ENCODE peak calls at places on chromosomes 5 and 9, in nine cellular contexts. Y, O, W, Q, X, P, C, J and E are unnamed samples.
A peak's percentile ranks its signal among the peaks of the same experiment; 100 is the strongest.

GRCh38 chr9:136657975-136658848 is 4.5 kb upstream of the EGFL7 start:
- DNase-seq in X (no peak), Y (no peak), Q (no peak), O (no peak), J (peak; percentile 22), P (no peak), W (no peak), C (no peak), E (no peak)

GRCh38 chr9:109967651-109968331 is 187.8 kb downstream of the PALM2AKAP2 start:
- DNase-seq in Y (no peak), X (no peak), C (no peak), J (no peak), O (no peak), W (no peak), P (no peak), Q (no peak), E (no peak)

GRCh38 chr9:121876212-121876611 is 216.9 kb downstream of the TTLL11 start:
- DNase-seq in Q (no peak), W (no peak), X (no peak), P (no peak), Y (no peak), J (no peak), C (no peak), O (no peak), E (no peak)

GRCh38 chr5:139961435-139962157 is 81.5 kb downstream of the NRG2 start:
- DNase-seq in P (peak; percentile 58), C (no peak), J (no peak), W (no peak), Y (no peak), X (no peak), Q (no peak), O (no peak), E (no peak)

GRCh38 chr5:39624268-39624886 is 199.6 kb upstream of the DAB2 start:
- DNase-seq in O (no peak), P (no peak), Q (no peak), J (no peak), X (no peak), Y (peak; percentile 89), W (no peak), C (peak; percentile 58), E (peak; percentile 53)

GRCh38 chr5:157100140-157100679 is 8.6 kb downstream of the HAVCR2 start:
- DNase-seq in Y (no peak), J (no peak), C (no peak), W (no peak), X (no peak), P (no peak), Q (no peak), O (no peak), E (peak; percentile 19)

GRCh38 chr9:114011313-114011712 is 66.8 kb downstream of the AMBP start:
- DNase-seq in P (peak; percentile 37), X (no peak), O (no peak), C (no peak), Q (no peak), J (no peak), W (no peak), Y (no peak), E (no peak)

GRCh38 chr9:110777201-110777842 is 108.7 kb downstream of the MUSK start:
- DNase-seq in C (no peak), Y (peak; percentile 31), O (no peak), J (peak; percentile 68), Q (no peak), W (no peak), X (no peak), P (no peak), E (no peak)

GRCh38 chr5:115348175-115348574 is 51.7 kb upstream of the CCDC112 start:
- DNase-seq in Y (no peak), Q (no peak), P (no peak), W (no peak), C (no peak), X (no peak), O (no peak), J (no peak), E (no peak)

GRCh38 chr5:36214434-36214833 is 27.3 kb downstream of the NADK2 start:
- DNase-seq in J (no peak), W (no peak), X (no peak), Y (no peak), O (peak; percentile 25), C (no peak), Q (no peak), P (no peak), E (no peak)

GRCh38 chr5:16669776-16670175 is 53.0 kb upstream of the RETREG1 start:
- DNase-seq in Q (no peak), J (peak; percentile 90), W (no peak), X (no peak), O (no peak), C (no peak), P (no peak), Y (no peak), E (no peak)

GRCh38 chr5:96816430-96816939 is 8.7 kb upstream of the ERAP1 start:
- DNase-seq in P (no peak), C (no peak), Y (no peak), Q (peak; percentile 98), O (peak; percentile 91), J (no peak), W (no peak), X (no peak), E (no peak)

GRCh38 chr5:87081511-87082372 is 185.9 kb upstream of the RASA1 start:
- DNase-seq in W (no peak), C (no peak), O (peak; percentile 77), Q (peak; percentile 68), J (peak; percentile 55), Y (no peak), X (no peak), P (no peak), E (no peak)

GRCh38 chr9:110555971-110556370 is 23.6 kb downstream of the SVEP1 start:
- DNase-seq in O (no peak), X (peak; percentile 73), C (no peak), P (peak; percentile 90), Q (no peak), W (peak; percentile 89), J (peak; percentile 96), Y (peak; percentile 70), E (no peak)

GRCh38 chr9:107274096-107274495 is 9.0 kb upstream of the RAD23B start:
- DNase-seq in C (no peak), X (no peak), J (no peak), W (no peak), Y (no peak), Q (no peak), O (no peak), P (no peak), E (no peak)

DNA sequence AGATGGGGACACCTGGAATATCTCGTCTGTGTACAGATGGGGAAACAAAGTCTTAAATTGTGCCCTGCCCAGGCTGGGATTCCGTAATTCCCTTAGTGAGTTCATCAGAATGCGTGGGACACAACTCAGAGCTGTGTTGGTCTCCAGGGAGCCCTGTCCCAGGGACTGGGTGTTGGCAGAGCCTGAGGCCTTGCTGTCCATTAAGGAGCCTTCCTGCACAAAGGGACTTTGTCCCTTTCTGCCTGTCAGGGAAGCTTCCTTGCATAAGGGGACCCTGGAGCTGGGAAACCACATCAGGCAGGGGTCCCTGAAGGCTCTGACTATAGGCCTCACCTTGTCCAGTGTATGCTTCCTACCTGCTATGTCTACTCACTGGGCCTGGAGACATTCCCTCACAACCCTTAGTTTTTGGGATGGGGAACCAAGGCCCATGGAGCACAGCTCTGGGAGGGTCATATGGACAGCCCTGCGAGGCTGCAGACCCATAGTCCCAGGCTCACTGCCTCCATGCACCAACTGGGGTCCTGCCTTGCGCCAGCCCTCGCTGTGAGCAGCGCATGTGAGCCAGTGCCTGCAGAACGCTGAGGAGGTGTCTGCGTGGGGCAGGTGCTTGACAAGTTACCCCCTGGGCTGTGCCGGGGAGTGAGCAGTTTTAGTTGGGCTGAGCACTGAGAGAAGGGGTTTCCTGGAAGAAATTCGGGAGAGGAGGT is 1.6 kb downstream of the CARD19 start:
- DNase-seq in J (peak; percentile 15), Y (no peak), P (peak; percentile 85), Q (no peak), W (peak; percentile 66), X (peak; percentile 58), C (no peak), O (no peak), E (no peak)
- H3K4me3 ChIP-seq in J (peak overlapping the region; percentile 82), Y (no peak overlapping the region), P (no peak overlapping the region), Q (no peak overlapping the region), W (peak overlapping the region; percentile 96), X (peak overlapping the region; percentile 99), C (peak overlapping the region; percentile 84), O (peak overlapping the region; percentile 91), E (peak overlapping the region; percentile 79)

GRCh38 chr9:123225374-123225813 is 43.0 kb downstream of the STRBP start:
- DNase-seq in P (no peak), X (no peak), Q (peak; percentile 96), W (no peak), J (peak; percentile 85), C (peak; percentile 6), Y (peak; percentile 91), O (peak; percentile 91), E (peak; percentile 63)
- TF ChIP-seq CTCF in P (no peak), X (peak; percentile 30), Q (peak; percentile 82), W (no peak), J (peak; percentile 60), C (peak; percentile 45), Y (peak; percentile 69), O (peak; percentile 94), E (peak; percentile 57)

DNA sequence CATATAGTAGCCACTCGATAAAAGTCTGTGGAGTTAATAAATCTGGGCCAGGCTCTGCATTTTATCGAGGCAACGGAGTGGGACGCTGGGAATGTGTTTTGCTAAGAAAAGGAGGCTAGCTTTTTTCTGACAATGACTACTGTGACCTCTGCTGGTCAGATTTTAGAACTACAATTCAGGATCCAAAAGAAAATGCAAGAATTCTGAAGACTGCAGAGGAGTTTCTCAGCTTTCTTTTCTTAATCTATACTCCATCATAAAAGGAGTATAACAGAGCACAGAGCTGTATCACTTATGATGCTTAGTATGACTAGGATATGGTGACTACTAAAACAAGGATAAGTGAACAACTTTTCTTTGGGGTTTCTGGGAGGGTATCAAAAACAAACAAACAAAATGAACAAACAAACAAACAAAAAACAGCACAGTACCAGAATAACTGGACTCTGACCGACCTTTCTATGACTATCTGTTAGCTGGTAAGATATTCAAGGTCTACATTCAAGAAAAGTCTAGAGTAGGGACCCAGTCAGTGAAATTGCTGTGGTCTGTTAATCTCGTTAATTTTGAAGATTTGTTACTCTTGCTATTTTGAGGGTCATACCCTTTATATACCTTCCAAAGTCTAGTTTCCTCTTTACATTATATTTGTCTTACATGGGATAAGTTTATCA is 46.2 kb upstream of the CER1 start:
- DNase-seq in C (peak; percentile 42), W (no peak), X (no peak), O (peak; percentile 52), Y (peak; percentile 56), Q (peak; percentile 21), J (peak; percentile 77), P (no peak), E (peak; percentile 19)
- H3K4me3 ChIP-seq in C (no peak overlapping the region), W (no peak overlapping the region), X (peak overlapping the region; percentile 42), O (no peak overlapping the region), Y (no peak overlapping the region), Q (no peak overlapping the region), J (no peak overlapping the region), P (no peak overlapping the region), E (no peak overlapping the region)

GRCh38 chr5:34564706-34565235 is 91.4 kb upstream of the RAI14 start:
- DNase-seq in P (no peak), W (no peak), C (no peak), Q (no peak), Y (no peak), X (no peak), O (no peak), J (no peak), E (no peak)

GRCh38 chr5:34563951-34564705 is 92.0 kb upstream of the RAI14 start:
- DNase-seq in X (no peak), O (no peak), Y (no peak), J (no peak), W (no peak), C (no peak), Q (no peak), P (no peak), E (peak; percentile 56)

GRCh38 chr5:34563269-34563668 is 92.9 kb upstream of the RAI14 start:
- DNase-seq in O (no peak), X (no peak), P (no peak), J (no peak), Y (no peak), W (no peak), C (no peak), Q (no peak), E (no peak)

GRCh38 chr5:34562791-34563190 is 93.3 kb upstream of the RAI14 start:
- DNase-seq in C (no peak), P (no peak), O (no peak), W (no peak), X (no peak), J (no peak), Q (no peak), Y (no peak), E (no peak)
- TF ChIP-seq CTCF in C (no peak), P (no peak), O (no peak), W (no peak), X (no peak), J (no peak), Q (no peak), Y (no peak), E (no peak)